ENCODE peak calls at places on chromosomes 12 and 14, in eight cellular contexts. T is HepG2, P is GM12878, E is HCT116, V is stomach, R is suprapubic skin, Q is GM23338, Y is SK-N-MC. X is an unnamed sample.

GRCh38 chr12:53071591-53072551 is 7.3 kb downstream of the SPRYD3 start:
- DNase-seq in T (no peak), P (no peak), E (no peak), V (no peak), R (no peak), Q (no peak), Y (no peak), X (no peak)

GRCh38 chr14:101186544-101186943 is 283.0 kb upstream of the RTL1 start:
- DNase-seq in T (no peak), P (no peak), E (no peak), V (peak; percentile 21), R (no peak), Q (no peak), Y (no peak), X (no peak)

GRCh38 chr12:54378791-54379400 is 5.6 kb downstream of the ZNF385A start:
- DNase-seq in T (peak; percentile 29), P (no peak), E (no peak), V (peak; percentile 70), R (no peak), Q (peak; percentile 80), Y (no peak), X (no peak)

GRCh38 chr12:57000393-57000792 is 6.0 kb downstream of the ZBTB39 start:
- DNase-seq in T (no peak), P (no peak), E (no peak), V (no peak), R (no peak), Q (no peak), Y (no peak), X (no peak)

GRCh38 chr12:46342562-46343033 is 30.0 kb downstream of the SLC38A2 start:
- DNase-seq in T (peak; percentile 64), P (no peak), E (peak; percentile 56), V (peak; percentile 67), R (no peak), Q (peak; percentile 76), Y (no peak), X (no peak)

GRCh38 chr12:89999699-90000505 is 291.3 kb upstream of the ATP2B1 start:
- DNase-seq in T (no peak), P (no peak), E (no peak), V (no peak), R (no peak), Q (no peak), Y (no peak), X (no peak)

GRCh38 chr12:124210991-124211577 is 83.8 kb upstream of the RFLNA start:
- DNase-seq in T (no peak), P (no peak), E (no peak), V (no peak), R (no peak), Q (no peak), Y (no peak), X (no peak)

GRCh38 chr12:51676875-51677274 is 85.8 kb downstream of the SCN8A start:
- DNase-seq in T (no peak), P (no peak), E (no peak), V (no peak), R (no peak), Q (no peak), Y (no peak), X (no peak)

GRCh38 chr14:60350366-60350720 is 101.3 kb downstream of the PPM1A start:
- DNase-seq in T (no peak), P (no peak), E (no peak), V (no peak), R (no peak), Q (peak; percentile 61), Y (no peak), X (no peak)

GRCh38 chr12:110199360-110200123 is 75.4 kb downstream of the IFT81 start:
- DNase-seq in T (peak; percentile 88), P (peak; percentile 20), E (no peak), V (no peak), R (no peak), Q (peak; percentile 65), Y (no peak), X (no peak)

GRCh38 chr14:54026671-54027070 is 70.0 kb upstream of the BMP4 start:
- DNase-seq in T (no peak), P (no peak), E (no peak), V (no peak), R (no peak), Q (no peak), Y (no peak), X (no peak)

GRCh38 chr12:113194971-113195391 is 9.5 kb downstream of the RITA1 start:
- DNase-seq in T (no peak), P (no peak), E (no peak), V (no peak), R (no peak), Q (no peak), Y (no peak), X (no peak)

GRCh38 chr14:83556746-83557460 is 1973.0 kb upstream of the FLRT2 start:
- DNase-seq in T (no peak), P (no peak), E (no peak), V (no peak), R (no peak), Q (no peak), Y (no peak), X (no peak)

GRCh38 chr12:118853634-118854033 is 127.7 kb upstream of the SRRM4 start:
- DNase-seq in T (no peak), P (no peak), E (no peak), V (no peak), R (no peak), Q (peak; percentile 58), Y (no peak), X (no peak)

GRCh38 chr12:124767075-124767821 is 96.4 kb downstream of the SCARB1 start:
- DNase-seq in T (peak; percentile 62), P (peak; percentile 67), E (no peak), V (peak; percentile 86), R (peak; percentile 90), Q (peak; percentile 76), Y (no peak), X (peak; percentile 86)

DNA sequence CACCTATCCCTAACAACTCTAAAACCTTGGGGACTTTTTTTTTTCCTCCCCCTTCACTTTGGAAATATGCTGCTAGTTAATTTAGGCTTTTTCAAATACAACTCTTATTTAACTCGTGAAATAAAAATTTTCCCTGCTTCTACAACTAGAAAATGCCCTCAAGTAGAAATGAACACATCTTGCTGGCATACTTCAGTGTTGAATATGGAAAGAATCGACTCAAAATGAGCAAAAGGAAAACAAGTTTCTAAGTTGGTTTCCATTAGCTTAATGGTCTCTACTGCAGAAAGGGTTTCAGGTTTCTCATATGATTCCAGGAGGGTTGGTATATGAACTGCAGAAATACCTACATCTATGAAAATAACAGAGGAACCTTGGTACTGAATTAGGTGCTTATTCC is 118.3 kb upstream of the TMTC1 start:
- DNase-seq in T (no peak), P (no peak), E (no peak), V (no peak), R (no peak), Q (no peak), Y (no peak), X (no peak)
- TF ChIP-seq POLR2AphosphoS5 in T (no peak), P (no peak), E (no peak), V (no peak), R (no peak), Q (no peak), Y (no peak), X (no peak)

GRCh38 chr12:107320929-107321618 is 227.7 kb upstream of the CRY1 start:
- DNase-seq in T (no peak), P (no peak), E (no peak), V (no peak), R (no peak), Q (peak; percentile 82), Y (no peak), X (no peak)
- TF ChIP-seq POLR2AphosphoS5 in T (no peak), P (no peak), E (no peak), V (no peak), R (no peak), Q (no peak), Y (no peak), X (no peak)

DNA sequence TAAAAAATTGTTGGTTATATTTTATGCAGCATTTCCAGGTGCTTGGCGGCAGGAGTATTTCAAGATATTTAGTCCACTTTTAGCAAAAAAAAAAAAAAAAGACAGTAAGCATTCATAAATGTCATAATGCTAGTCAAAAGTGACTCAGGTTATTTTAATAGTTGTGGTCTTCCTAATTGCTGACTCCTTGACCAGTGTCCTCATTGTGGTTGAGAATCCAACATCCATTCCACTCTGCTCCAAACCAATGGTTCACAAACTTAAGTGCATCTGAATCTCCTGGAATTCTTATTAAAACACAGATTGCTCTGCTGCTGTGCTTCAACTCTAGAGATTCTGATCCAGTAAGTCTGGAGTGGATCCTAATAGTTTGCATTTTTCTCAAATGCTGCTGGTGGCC is 71.4 kb downstream of the AKAP6 start:
- DNase-seq in T (no peak), P (no peak), E (no peak), V (no peak), R (no peak), Q (no peak), Y (no peak), X (no peak)
- TF ChIP-seq POLR2AphosphoS5 in T (no peak), P (no peak), E (no peak), V (no peak), R (no peak), Q (no peak), Y (no peak), X (no peak)

DNA sequence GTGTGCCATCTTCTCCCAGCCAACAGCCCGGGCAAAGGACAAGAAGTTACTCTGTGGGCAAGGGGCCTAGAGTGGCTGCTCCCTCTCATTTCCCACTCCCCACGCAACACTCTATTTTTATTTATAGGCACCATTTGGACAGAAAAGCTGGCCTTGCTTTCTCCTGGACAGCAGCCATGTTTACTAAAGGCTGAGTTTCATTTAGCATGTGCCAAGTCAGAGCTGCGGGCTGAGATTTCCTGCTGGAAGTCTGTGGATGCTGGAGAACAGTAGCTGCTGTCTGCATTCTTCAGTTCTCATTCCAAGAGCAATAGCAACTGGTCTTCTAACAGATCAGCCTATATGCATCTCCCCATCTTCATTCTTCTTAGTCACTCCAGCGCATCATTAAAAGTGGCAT is 8.3 kb downstream of the COL2A1 start:
- DNase-seq in T (no peak), P (no peak), E (no peak), V (peak; percentile 65), R (peak; percentile 21), Q (no peak), Y (no peak), X (no peak)
- TF ChIP-seq POLR2AphosphoS5 in T (no peak), P (no peak), E (no peak), V (no peak), R (no peak), Q (no peak), Y (no peak), X (no peak)